ENCODE peak calls at places on chromosomes 2 and 18, in five cellular contexts. L, C, T, V and H are unnamed samples.

GRCh38 chr2:224221455-224221913 is 180.4 kb downstream of the FAM124B start:
- DNase-seq in L (no peak), C (no peak), T (peak; percentile 52), V (no peak), H (no peak)

GRCh38 chr2:151410485-151410833 is 757 bp downstream of the RIF1 start:
- DNase-seq in L (no peak), C (no peak), T (no peak), V (peak; percentile 16), H (peak; percentile 55)

GRCh38 chr2:112706170-112706664 is 14.6 kb upstream of the NT5DC4 start:
- DNase-seq in L (no peak), C (peak; percentile 94), T (no peak), V (peak; percentile 61), H (peak; percentile 48)

GRCh38 chr2:134395779-134396178 is 141.9 kb downstream of the MGAT5 start:
- DNase-seq in L (no peak), C (no peak), T (no peak), V (no peak), H (no peak)

GRCh38 chr2:111165084-111165483 is 44.4 kb downstream of the BCL2L11 start:
- DNase-seq in L (no peak), C (no peak), T (no peak), V (no peak), H (no peak)

GRCh38 chr2:182854405-182855105 is 11.9 kb downstream of the FRZB start:
- DNase-seq in L (no peak), C (no peak), T (no peak), V (no peak), H (no peak)

GRCh38 chr2:126657146-126657635 is 1.2 kb downstream of the GYPC start:
- DNase-seq in L (peak; percentile 83), C (peak; percentile 35), T (peak; percentile 47), V (no peak), H (peak; percentile 53)

GRCh38 chr2:39851691-39852110 is 72.6 kb upstream of the THUMPD2 start:
- DNase-seq in L (no peak), C (no peak), T (peak; percentile 38), V (no peak), H (peak; percentile 39)

GRCh38 chr18:56248613-56249235 is 389.7 kb downstream of the TXNL1 start:
- DNase-seq in L (no peak), C (no peak), T (no peak), V (peak; percentile 31), H (peak; percentile 35)

GRCh38 chr2:182068811-182069210 is 83.2 kb downstream of the PPP1R1C start:
- DNase-seq in L (no peak), C (no peak), T (no peak), V (no peak), H (no peak)

GRCh38 chr2:23235292-23235691 is 149.7 kb upstream of the KLHL29 start:
- DNase-seq in L (no peak), C (no peak), T (no peak), V (no peak), H (no peak)

GRCh38 chr2:23231865-23232264 is 153.1 kb upstream of the KLHL29 start:
- DNase-seq in L (peak; percentile 43), C (no peak), T (no peak), V (no peak), H (no peak)

DNA sequence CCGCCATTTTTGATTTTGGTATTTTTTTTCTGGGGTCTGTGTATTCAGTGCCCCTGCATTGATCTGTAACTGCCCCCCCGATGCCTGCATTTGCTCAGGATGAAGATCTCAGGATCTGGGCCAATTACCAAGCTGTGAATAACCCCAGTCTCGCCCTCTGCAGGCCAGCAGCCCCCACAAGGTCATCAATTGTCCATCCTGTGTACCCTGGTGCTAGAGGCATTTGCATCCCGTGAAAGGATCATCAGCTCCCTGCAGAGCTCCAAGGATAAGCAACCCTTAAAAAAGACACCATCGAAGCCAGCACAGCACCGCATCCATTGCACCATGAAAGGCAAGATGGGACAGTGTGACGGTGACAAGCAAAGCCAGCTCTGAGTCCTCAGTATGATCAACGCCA is 154.1 kb upstream of the KLHL29 start:
- DNase-seq in L (no peak), C (no peak), T (peak; percentile 62), V (no peak), H (no peak)
- TF ChIP-seq CTCF in L (no peak), C (no peak), T (peak; percentile 30), V (no peak), H (no peak)

GRCh38 chr18:30658306-30658705 is 384.2 kb downstream of the DSC3 start:
- DNase-seq in L (no peak), C (no peak), T (no peak), V (no peak), H (no peak)
- TF ChIP-seq CTCF in L (no peak), C (no peak), T (no peak), V (no peak), H (no peak)

GRCh38 chr2:58834404-58834803 is 593.3 kb upstream of the FANCL start:
- DNase-seq in L (no peak), C (peak; percentile 30), T (peak; percentile 64), V (no peak), H (peak; percentile 4)
- TF ChIP-seq CTCF in L (no peak), C (no peak), T (no peak), V (no peak), H (no peak)

GRCh38 chr2:54862742-54863141 is 139.3 kb downstream of the EML6 start:
- DNase-seq in L (no peak), C (no peak), T (no peak), V (no peak), H (no peak)

GRCh38 chr2:54859997-54860701 is 136.7 kb downstream of the EML6 start:
- DNase-seq in L (no peak), C (no peak), T (no peak), V (no peak), H (no peak)

GRCh38 chr2:54858021-54858681 is 134.7 kb downstream of the EML6 start:
- DNase-seq in L (no peak), C (no peak), T (no peak), V (no peak), H (no peak)

GRCh38 chr2:54862229-54862628 is 138.8 kb downstream of the EML6 start:
- DNase-seq in L (no peak), C (no peak), T (no peak), V (no peak), H (no peak)

GRCh38 chr2:54859416-54859815 is 136.0 kb downstream of the EML6 start:
- DNase-seq in L (no peak), C (no peak), T (no peak), V (no peak), H (no peak)
- TF ChIP-seq CTCF in L (no peak), C (no peak), T (no peak), V (no peak), H (no peak)

GRCh38 chr2:59752512-59752911 is 800.9 kb downstream of the BCL11A start:
- DNase-seq in L (no peak), C (no peak), T (no peak), V (no peak), H (no peak)

GRCh38 chr2:59756145-59756544 is 797.3 kb downstream of the BCL11A start:
- DNase-seq in L (no peak), C (no peak), T (no peak), V (no peak), H (no peak)

GRCh38 chr2:59754336-59754735 is 799.1 kb downstream of the BCL11A start:
- DNase-seq in L (no peak), C (no peak), T (peak; percentile 62), V (no peak), H (no peak)
- TF ChIP-seq CTCF in L (no peak), C (no peak), T (peak; percentile 78), V (peak; percentile 37), H (peak; percentile 20)

GRCh38 chr2:21318263-21318662 is 194.5 kb downstream of the TDRD15 start:
- DNase-seq in L (no peak), C (no peak), T (no peak), V (no peak), H (no peak)

GRCh38 chr2:21317131-21317530 is 193.4 kb downstream of the TDRD15 start:
- DNase-seq in L (no peak), C (peak; percentile 68), T (peak; percentile 62), V (peak; percentile 13), H (peak; percentile 49)
- TF ChIP-seq CTCF in L (peak; percentile 81), C (peak; percentile 62), T (peak; percentile 83), V (peak; percentile 67), H (peak; percentile 55)

GRCh38 chr2:9993490-9994165 is 42.1 kb downstream of the GRHL1 start:
- DNase-seq in L (peak; percentile 58), C (no peak), T (no peak), V (no peak), H (no peak)
- TF ChIP-seq CTCF in L (no peak), C (no peak), T (no peak), V (no peak), H (no peak)

GRCh38 chr2:30684546-30684945 is 122.7 kb downstream of the CAPN13 start:
- DNase-seq in L (no peak), C (no peak), T (no peak), V (no peak), H (no peak)

GRCh38 chr2:30686669-30687068 is 120.6 kb downstream of the CAPN13 start:
- DNase-seq in L (no peak), C (no peak), T (no peak), V (no peak), H (no peak)

GRCh38 chr2:30684996-30685395 is 122.2 kb downstream of the CAPN13 start:
- DNase-seq in L (no peak), C (no peak), T (no peak), V (no peak), H (no peak)

GRCh38 chr2:30684026-30684425 is 123.2 kb downstream of the CAPN13 start:
- DNase-seq in L (no peak), C (no peak), T (no peak), V (no peak), H (no peak)

DNA sequence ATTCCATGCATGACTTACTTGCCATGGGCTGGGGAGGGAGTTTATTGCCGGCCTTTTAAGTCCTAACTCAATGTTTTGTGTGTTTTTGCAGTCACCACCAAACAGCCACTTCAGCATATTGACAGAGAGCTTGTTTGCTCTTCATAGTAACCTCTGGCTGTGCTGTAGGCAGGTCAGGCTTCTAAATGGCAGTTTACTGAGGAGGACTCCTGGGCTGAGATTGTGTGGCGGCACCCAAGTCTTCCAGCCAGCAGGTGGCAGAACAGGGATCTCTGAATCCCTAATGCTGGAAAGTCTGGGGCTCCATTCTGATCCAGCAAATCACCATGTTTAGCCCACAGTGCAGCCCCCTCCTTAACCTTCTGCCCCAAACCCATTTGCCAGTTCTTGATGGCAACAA is 121.2 kb downstream of the CAPN13 start:
- DNase-seq in L (no peak), C (peak; percentile 31), T (peak; percentile 73), V (no peak), H (no peak)
- TF ChIP-seq CTCF in L (no peak), C (peak; percentile 56), T (peak; percentile 66), V (peak; percentile 47), H (peak; percentile 7)

GRCh38 chr2:55099878-55100820 is 49.9 kb upstream of the RTN4 start:
- DNase-seq in L (no peak), C (no peak), T (no peak), V (no peak), H (no peak)
- TF ChIP-seq CTCF in L (no peak), C (no peak), T (no peak), V (no peak), H (no peak)